ENCODE peak calls at places on chromosomes 1 and 21, in eight cellular contexts. Z is NCI-H2171 treated with DMSO at 0.1 percent for 48 hours; R is H54; J is activated naive CD8-positive, alpha-beta T cell treated with anti-CD3 and anti-CD28 coated beads, Interleukin-2, amount 50 U/mL, for 24 hours; V is SJCRH30; W is HTR-8/SVneo; S is pulmonary artery endothelial cell; O is non-pigmented ciliary epithelial cell. X is an unnamed sample.

GRCh38 chr1:233627376-233627775 is 13.5 kb downstream of the KCNK1 start:
- DNase-seq in Z (peak; percentile 93), R (no peak), J (no peak), V (no peak), W (no peak), S (no peak), O (no peak), X (no peak)

GRCh38 chr1:219774386-219774785 is 154.0 kb downstream of the SLC30A10 start:
- DNase-seq in Z (no peak), R (no peak), J (no peak), V (no peak), W (no peak), S (no peak), O (no peak), X (no peak)

GRCh38 chr1:6033986-6034749 is 11.5 kb upstream of the KCNAB2 start:
- DNase-seq in Z (no peak), R (no peak), J (peak; percentile 48), V (peak; percentile 37), W (peak; percentile 28), S (no peak), O (no peak), X (peak; percentile 61)

GRCh38 chr1:202193614-202194327 is at the start of gene LGR6:
- DNase-seq in Z (no peak), R (no peak), J (no peak), V (no peak), W (no peak), S (no peak), O (no peak), X (no peak)

GRCh38 chr1:36172983-36173382 is 17.0 kb downstream of the MAP7D1 start:
- DNase-seq in Z (no peak), R (peak; percentile 98), J (no peak), V (no peak), W (no peak), S (no peak), O (no peak), X (no peak)

GRCh38 chr1:19577001-19577400 is 67.1 kb upstream of the NBL1 start:
- DNase-seq in Z (no peak), R (no peak), J (no peak), V (no peak), W (no peak), S (no peak), O (no peak), X (no peak)

GRCh38 chr1:247443641-247444040 is 14.3 kb downstream of the OR2B11 start:
- DNase-seq in Z (no peak), R (no peak), J (no peak), V (peak; percentile 19), W (no peak), S (no peak), O (no peak), X (no peak)

GRCh38 chr1:188188317-188188716 is 1359.6 kb downstream of the PLA2G4A start:
- DNase-seq in Z (no peak), R (no peak), J (no peak), V (no peak), W (no peak), S (no peak), O (no peak), X (no peak)

GRCh38 chr21:41418956-41419680 is 6.9 kb upstream of the MX1 start:
- DNase-seq in Z (no peak), R (no peak), J (no peak), V (no peak), W (no peak), S (no peak), O (no peak), X (no peak)

GRCh38 chr1:156705321-156705917 is at the start of gene CRABP2:
- DNase-seq in Z (peak; percentile 74), R (no peak), J (peak; percentile 24), V (no peak), W (no peak), S (no peak), O (no peak), X (no peak)

GRCh38 chr1:87197156-87197555 is 131.5 kb upstream of the LMO4 start:
- DNase-seq in Z (no peak), R (no peak), J (no peak), V (peak; percentile 32), W (no peak), S (no peak), O (no peak), X (no peak)

GRCh38 chr1:18957532-18958295 is 1.2 kb upstream of the IFFO2 start:
- DNase-seq in Z (no peak), R (no peak), J (no peak), V (no peak), W (no peak), S (no peak), O (no peak), X (no peak)

GRCh38 chr1:56336972-56337371 is 242.4 kb downstream of the PLPP3 start:
- DNase-seq in Z (no peak), R (no peak), J (no peak), V (no peak), W (no peak), S (no peak), O (no peak), X (no peak)

GRCh38 chr1:239868117-239868516 is 223.6 kb upstream of the FMN2 start:
- DNase-seq in Z (no peak), R (no peak), J (no peak), V (peak; percentile 2), W (no peak), S (no peak), O (no peak), X (no peak)

GRCh38 chr1:234617135-234617985 is 7.4 kb upstream of the IRF2BP2 start:
- DNase-seq in Z (no peak), R (no peak), J (no peak), V (peak; percentile 65), W (no peak), S (no peak), O (no peak), X (no peak)

GRCh38 chr21:43300496-43301423 is 126.2 kb downstream of the SIK1 start:
- DNase-seq in Z (peak; percentile 28), R (no peak), J (no peak), V (peak; percentile 35), W (no peak), S (no peak), O (no peak), X (no peak)

GRCh38 chr21:25518491-25518911 is 88.8 kb downstream of the MRPL39 start:
- DNase-seq in Z (no peak), R (no peak), J (no peak), V (no peak), W (no peak), S (no peak), O (no peak), X (no peak)

GRCh38 chr1:18485227-18485626 is 4.5 kb downstream of the KLHDC7A start:
- DNase-seq in Z (no peak), R (no peak), J (no peak), V (no peak), W (no peak), S (no peak), O (no peak), X (no peak)

GRCh38 chr1:20729155-20729931 is 3.2 kb downstream of the SH2D5 start:
- DNase-seq in Z (peak; percentile 44), R (no peak), J (no peak), V (no peak), W (no peak), S (no peak), O (no peak), X (peak; percentile 12)

GRCh38 chr1:218705911-218706893 is 361.1 kb downstream of the TGFB2 start:
- DNase-seq in Z (no peak), R (peak; percentile 42), J (no peak), V (peak; percentile 86), W (peak; percentile 86), S (peak; percentile 37), O (peak; percentile 100), X (no peak)

GRCh38 chr1:30043731-30044408 is 679.5 kb downstream of the MATN1 start:
- DNase-seq in Z (no peak), R (no peak), J (no peak), V (no peak), W (no peak), S (no peak), O (no peak), X (no peak)

GRCh38 chr1:9100471-9101043 is 28.3 kb downstream of the GPR157 start:
- DNase-seq in Z (no peak), R (no peak), J (no peak), V (no peak), W (no peak), S (no peak), O (no peak), X (no peak)

GRCh38 chr1:164611754-164612642 is 53.0 kb downstream of the PBX1 start:
- DNase-seq in Z (peak; percentile 89), R (peak; percentile 71), J (no peak), V (peak; percentile 92), W (peak; percentile 70), S (peak; percentile 32), O (peak; percentile 52), X (no peak)

GRCh38 chr1:53765656-53766055 is 26.7 kb upstream of the GLIS1 start:
- DNase-seq in Z (no peak), R (no peak), J (no peak), V (no peak), W (no peak), S (peak; percentile 68), O (peak; percentile 57), X (no peak)

GRCh38 chr1:172408958-172409357 is 11.5 kb upstream of the C1orf105 start:
- DNase-seq in Z (no peak), R (no peak), J (no peak), V (no peak), W (no peak), S (no peak), O (peak; percentile 28), X (no peak)

GRCh38 chr1:157782946-157783345 is 6.0 kb upstream of the FCRL2 start:
- DNase-seq in Z (no peak), R (no peak), J (no peak), V (no peak), W (no peak), S (no peak), O (no peak), X (no peak)

GRCh38 chr1:2985121-2985561 is 36.1 kb upstream of the ACTRT2 start:
- DNase-seq in Z (peak; percentile 63), R (no peak), J (no peak), V (peak; percentile 99), W (no peak), S (no peak), O (no peak), X (no peak)

GRCh38 chr1:42403880-42404400 is 23.3 kb downstream of the RIMKLA start:
- DNase-seq in Z (no peak), R (no peak), J (no peak), V (no peak), W (no peak), S (no peak), O (no peak), X (no peak)

GRCh38 chr1:236823559-236823958 is 28.5 kb downstream of the MTR start:
- DNase-seq in Z (no peak), R (no peak), J (no peak), V (no peak), W (no peak), S (no peak), O (no peak), X (no peak)

GRCh38 chr21:43034826-43035225 is 40.8 kb downstream of the CBS start:
- DNase-seq in Z (no peak), R (no peak), J (no peak), V (no peak), W (no peak), S (no peak), O (no peak), X (no peak)

GRCh38 chr1:221089273-221089672 is 210.0 kb downstream of the HLX start:
- DNase-seq in Z (no peak), R (no peak), J (no peak), V (no peak), W (peak; percentile 25), S (no peak), O (peak; percentile 36), X (no peak)